ENCODE peak calls at places on chromosomes 16 and 17, in five cellular contexts. One of them, this sample, is unnamed.

GRCh38 chr16:57815987-57816745 is 13.9 kb upstream of the KIFC3 start:
- DNase-seq in thoracic aorta: peak
- DNase-seq in epithelial cell of proximal tubule: peak
- DNase-seq in tibial nerve: peak
- DNase-seq in upper lobe of right lung: peak
- DNase-seq in this sample: no peak

GRCh38 chr16:11136600-11136999 is 119.4 kb downstream of the SOCS1 start:
- DNase-seq in thoracic aorta: no peak
- DNase-seq in tibial nerve: no peak
- DNase-seq in upper lobe of right lung: no peak
- DNase-seq in epithelial cell of proximal tubule: no peak
- DNase-seq in this sample: no peak

GRCh38 chr17:54860617-54861468 is 39.8 kb upstream of the TOM1L1 start:
- DNase-seq in epithelial cell of proximal tubule: no peak
- DNase-seq in thoracic aorta: no peak
- DNase-seq in tibial nerve: no peak
- DNase-seq in upper lobe of right lung: no peak
- DNase-seq in this sample: no peak

GRCh38 chr17:31907342-31907975 is 6.0 kb upstream of the UTP6 start:
- DNase-seq in thoracic aorta: no peak
- DNase-seq in upper lobe of right lung: peak
- DNase-seq in epithelial cell of proximal tubule: no peak
- DNase-seq in tibial nerve: no peak
- DNase-seq in this sample: no peak

GRCh38 chr17:47785538-47786123 is 36.0 kb downstream of the OSBPL7 start:
- DNase-seq in upper lobe of right lung: no peak
- DNase-seq in tibial nerve: no peak
- DNase-seq in thoracic aorta: no peak
- DNase-seq in epithelial cell of proximal tubule: no peak
- DNase-seq in this sample: no peak

GRCh38 chr16:73015612-73016487 is 32.1 kb downstream of the ZFHX3 start:
- DNase-seq in tibial nerve: no peak
- DNase-seq in upper lobe of right lung: peak
- DNase-seq in epithelial cell of proximal tubule: peak
- DNase-seq in thoracic aorta: no peak
- DNase-seq in this sample: no peak

GRCh38 chr17:64653985-64654355 is 8.1 kb downstream of the SMURF2 start:
- DNase-seq in upper lobe of right lung: no peak
- DNase-seq in epithelial cell of proximal tubule: no peak
- DNase-seq in tibial nerve: no peak
- DNase-seq in thoracic aorta: no peak
- DNase-seq in this sample: no peak

GRCh38 chr16:13343981-13344380 is 442.6 kb downstream of the SHISA9 start:
- DNase-seq in upper lobe of right lung: no peak
- DNase-seq in thoracic aorta: no peak
- DNase-seq in tibial nerve: no peak
- DNase-seq in epithelial cell of proximal tubule: peak
- DNase-seq in this sample: no peak

GRCh38 chr17:2368383-2368782 is 31.1 kb downstream of the SGSM2 start:
- DNase-seq in epithelial cell of proximal tubule: no peak
- DNase-seq in upper lobe of right lung: no peak
- DNase-seq in thoracic aorta: no peak
- DNase-seq in tibial nerve: no peak
- DNase-seq in this sample: no peak

GRCh38 chr16:85611205-85611454 is 2.0 kb upstream of the GSE1 start:
- DNase-seq in thoracic aorta: no peak
- DNase-seq in upper lobe of right lung: no peak
- DNase-seq in epithelial cell of proximal tubule: no peak
- DNase-seq in tibial nerve: no peak
- DNase-seq in this sample: no peak

GRCh38 chr16:73610605-73611177 is 562.8 kb upstream of the ZFHX3 start:
- DNase-seq in thoracic aorta: no peak
- DNase-seq in upper lobe of right lung: no peak
- DNase-seq in tibial nerve: no peak
- DNase-seq in epithelial cell of proximal tubule: no peak
- DNase-seq in this sample: no peak

GRCh38 chr17:10265100-10265810 is 66.8 kb upstream of the GAS7 start:
- DNase-seq in epithelial cell of proximal tubule: no peak
- DNase-seq in tibial nerve: no peak
- DNase-seq in upper lobe of right lung: no peak
- DNase-seq in thoracic aorta: no peak
- DNase-seq in this sample: no peak

GRCh38 chr17:29376667-29377268 is 13.4 kb upstream of the TAOK1 start:
- DNase-seq in thoracic aorta: no peak
- DNase-seq in tibial nerve: no peak
- DNase-seq in upper lobe of right lung: no peak
- DNase-seq in epithelial cell of proximal tubule: no peak
- DNase-seq in this sample: no peak

GRCh38 chr17:48576479-48577309 is 1.5 kb downstream of the HOXB4 start:
- DNase-seq in upper lobe of right lung: no peak
- DNase-seq in epithelial cell of proximal tubule: no peak
- DNase-seq in tibial nerve: no peak
- DNase-seq in thoracic aorta: no peak
- DNase-seq in this sample: no peak

GRCh38 chr17:40071720-40072480 is 9.1 kb downstream of the THRA start:
- DNase-seq in tibial nerve: peak
- DNase-seq in epithelial cell of proximal tubule: no peak
- DNase-seq in upper lobe of right lung: peak
- DNase-seq in thoracic aorta: peak
- DNase-seq in this sample: no peak

GRCh38 chr17:79986441-79987186 is 49.1 kb downstream of the TBC1D16 start:
- DNase-seq in tibial nerve: no peak
- DNase-seq in epithelial cell of proximal tubule: no peak
- DNase-seq in upper lobe of right lung: no peak
- DNase-seq in thoracic aorta: no peak
- DNase-seq in this sample: no peak

DNA sequence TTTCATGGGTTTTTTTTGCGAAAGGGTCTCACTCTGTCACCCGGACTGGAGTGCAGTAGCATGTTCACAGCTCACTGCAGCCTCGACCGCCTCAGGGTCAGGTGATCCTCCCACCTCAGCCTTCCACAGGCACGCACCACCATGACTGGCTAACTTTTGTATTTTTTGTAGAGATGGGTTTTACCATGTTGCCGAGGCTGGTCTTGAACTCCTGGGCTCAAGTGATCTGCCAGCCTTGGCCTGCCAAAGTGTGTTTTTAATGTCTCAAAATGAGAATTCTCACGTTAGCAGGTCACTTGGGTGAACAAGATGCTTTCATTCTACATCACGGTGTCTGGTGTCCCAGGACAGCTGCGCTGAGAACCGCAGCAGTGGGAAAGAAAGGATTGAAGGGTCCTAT is 3.2 kb downstream of the FBXO31 start:
- DNase-seq in tibial nerve: no peak
- DNase-seq in thoracic aorta: no peak
- DNase-seq in upper lobe of right lung: no peak
- DNase-seq in epithelial cell of proximal tubule: no peak
- DNase-seq in this sample: no peak
- H3K4me3 ChIP-seq in tibial nerve: no peak
- H3K4me3 ChIP-seq in thoracic aorta: peak
- H3K4me3 ChIP-seq in upper lobe of right lung: no peak
- H3K4me3 ChIP-seq in epithelial cell of proximal tubule: no peak
- H3K4me3 ChIP-seq in this sample: no peak

GRCh38 chr17:41547378-41547841 is 19.3 kb upstream of the KRT19 start:
- DNase-seq in tibial nerve: no peak
- DNase-seq in thoracic aorta: no peak
- DNase-seq in upper lobe of right lung: no peak
- DNase-seq in epithelial cell of proximal tubule: no peak
- DNase-seq in this sample: no peak
- H3K4me3 ChIP-seq in tibial nerve: no peak
- H3K4me3 ChIP-seq in thoracic aorta: no peak
- H3K4me3 ChIP-seq in upper lobe of right lung: no peak
- H3K4me3 ChIP-seq in epithelial cell of proximal tubule: no peak
- H3K4me3 ChIP-seq in this sample: no peak

DNA sequence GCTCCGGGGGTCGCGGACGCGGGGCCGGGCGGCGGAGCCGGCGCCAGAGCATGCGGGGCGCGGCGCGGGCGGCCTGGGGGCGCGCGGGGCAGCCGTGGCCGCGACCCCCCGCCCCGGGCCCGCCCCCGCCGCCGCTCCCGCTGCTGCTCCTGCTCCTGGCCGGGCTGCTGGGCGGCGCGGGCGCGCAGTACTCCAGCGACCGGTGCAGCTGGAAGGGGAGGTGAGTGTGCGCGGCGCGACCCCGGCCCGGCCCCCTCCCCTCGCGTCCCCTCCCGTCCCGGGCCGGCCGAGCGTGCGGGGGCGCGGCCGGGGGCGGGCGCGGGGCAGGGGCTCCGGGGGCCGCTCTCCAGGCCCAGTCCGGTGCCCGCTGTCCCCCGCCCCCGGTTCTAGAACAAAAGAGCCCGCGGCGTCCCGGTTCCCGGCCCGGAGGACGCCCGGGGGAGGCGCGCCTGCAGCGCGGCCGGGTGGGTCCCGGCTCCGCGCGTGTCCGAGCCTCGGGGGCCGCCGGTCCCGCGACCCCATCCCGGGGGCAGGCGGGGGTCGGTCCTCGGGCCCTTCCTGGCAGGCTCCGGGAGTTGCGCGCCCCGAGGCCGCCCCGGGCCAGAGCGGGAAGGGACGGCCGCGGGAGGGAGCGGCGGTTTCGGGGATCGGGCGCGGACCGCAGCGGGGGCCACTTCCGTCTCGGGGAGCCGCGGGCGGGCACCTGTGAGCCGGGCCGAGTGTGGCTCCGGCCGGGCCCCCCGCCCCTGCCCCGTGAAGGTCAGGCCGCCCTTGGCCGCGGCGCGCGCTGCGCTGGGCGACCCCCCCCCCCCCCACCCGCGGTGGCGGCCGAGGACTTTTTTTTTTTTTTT is 582 bp downstream of the METRNL start:
- DNase-seq in tibial nerve: no peak
- DNase-seq in epithelial cell of proximal tubule: no peak
- DNase-seq in thoracic aorta: no peak
- DNase-seq in upper lobe of right lung: no peak
- DNase-seq in this sample: no peak
- H3K4me3 ChIP-seq in tibial nerve: peak
- H3K4me3 ChIP-seq in epithelial cell of proximal tubule: peak
- H3K4me3 ChIP-seq in thoracic aorta: peak
- H3K4me3 ChIP-seq in upper lobe of right lung: peak
- H3K4me3 ChIP-seq in this sample: peak

GRCh38 chr17:56947741-56948140 is 13.1 kb downstream of the COIL start:
- DNase-seq in epithelial cell of proximal tubule: no peak
- DNase-seq in tibial nerve: no peak
- DNase-seq in upper lobe of right lung: no peak
- DNase-seq in thoracic aorta: no peak
- DNase-seq in this sample: no peak

GRCh38 chr17:56943505-56944125 is 17.2 kb downstream of the COIL start:
- DNase-seq in upper lobe of right lung: no peak
- DNase-seq in thoracic aorta: no peak
- DNase-seq in tibial nerve: no peak
- DNase-seq in epithelial cell of proximal tubule: no peak
- DNase-seq in this sample: no peak

GRCh38 chr17:56945938-56946337 is 14.9 kb downstream of the COIL start:
- DNase-seq in thoracic aorta: no peak
- DNase-seq in upper lobe of right lung: no peak
- DNase-seq in epithelial cell of proximal tubule: no peak
- DNase-seq in tibial nerve: no peak
- DNase-seq in this sample: no peak

GRCh38 chr17:56948491-56948890 is 12.4 kb downstream of the COIL start:
- DNase-seq in tibial nerve: no peak
- DNase-seq in thoracic aorta: no peak
- DNase-seq in upper lobe of right lung: no peak
- DNase-seq in epithelial cell of proximal tubule: no peak
- DNase-seq in this sample: no peak

DNA sequence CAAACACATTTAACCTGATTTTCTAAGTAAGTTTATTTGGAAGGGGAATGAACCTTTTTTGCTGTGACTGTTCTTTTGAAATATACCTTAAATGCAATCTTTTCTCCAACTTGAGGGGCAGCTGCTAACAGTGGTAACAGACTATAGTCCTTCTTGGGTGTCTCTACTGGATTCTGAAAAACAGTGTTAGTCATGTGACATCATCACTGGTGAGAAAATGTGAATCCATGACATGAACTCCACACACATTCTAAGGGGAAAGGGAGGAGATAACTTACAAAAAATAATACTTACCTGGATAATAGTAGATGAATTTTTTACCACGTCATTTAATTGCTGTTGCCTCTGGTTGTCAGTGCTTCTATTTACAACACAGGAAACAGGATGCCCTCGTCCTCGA is 11.3 kb downstream of the COIL start:
- DNase-seq in epithelial cell of proximal tubule: no peak
- DNase-seq in upper lobe of right lung: no peak
- DNase-seq in tibial nerve: no peak
- DNase-seq in thoracic aorta: no peak
- DNase-seq in this sample: no peak
- H3K4me3 ChIP-seq in epithelial cell of proximal tubule: no peak
- H3K4me3 ChIP-seq in upper lobe of right lung: no peak
- H3K4me3 ChIP-seq in tibial nerve: no peak
- H3K4me3 ChIP-seq in thoracic aorta: no peak
- H3K4me3 ChIP-seq in this sample: no peak

GRCh38 chr17:43846963-43847369 is at the start of gene CD300LG:
- DNase-seq in thoracic aorta: no peak
- DNase-seq in epithelial cell of proximal tubule: no peak
- DNase-seq in upper lobe of right lung: peak
- DNase-seq in tibial nerve: no peak
- DNase-seq in this sample: no peak
- H3K4me3 ChIP-seq in thoracic aorta: no peak
- H3K4me3 ChIP-seq in epithelial cell of proximal tubule: no peak
- H3K4me3 ChIP-seq in upper lobe of right lung: no peak
- H3K4me3 ChIP-seq in tibial nerve: no peak
- H3K4me3 ChIP-seq in this sample: no peak

GRCh38 chr17:77490361-77491183 is 349.8 kb downstream of the SEC14L1 start:
- DNase-seq in thoracic aorta: no peak
- DNase-seq in epithelial cell of proximal tubule: no peak
- DNase-seq in tibial nerve: peak
- DNase-seq in upper lobe of right lung: peak
- DNase-seq in this sample: no peak
- H3K4me3 ChIP-seq in thoracic aorta: no peak
- H3K4me3 ChIP-seq in epithelial cell of proximal tubule: no peak
- H3K4me3 ChIP-seq in tibial nerve: no peak
- H3K4me3 ChIP-seq in upper lobe of right lung: no peak
- H3K4me3 ChIP-seq in this sample: no peak

GRCh38 chr16:4270595-4270994 is 2.2 kb downstream of the TFAP4 start:
- DNase-seq in epithelial cell of proximal tubule: no peak
- DNase-seq in thoracic aorta: no peak
- DNase-seq in tibial nerve: no peak
- DNase-seq in upper lobe of right lung: no peak
- DNase-seq in this sample: no peak
- H3K4me3 ChIP-seq in epithelial cell of proximal tubule: peak
- H3K4me3 ChIP-seq in thoracic aorta: peak
- H3K4me3 ChIP-seq in tibial nerve: no peak
- H3K4me3 ChIP-seq in upper lobe of right lung: peak
- H3K4me3 ChIP-seq in this sample: peak

GRCh38 chr17:81935709-81936084 is 1.4 kb downstream of the PYCR1 start:
- DNase-seq in thoracic aorta: no peak
- DNase-seq in upper lobe of right lung: no peak
- DNase-seq in epithelial cell of proximal tubule: no peak
- DNase-seq in tibial nerve: no peak
- DNase-seq in this sample: no peak
- H3K4me3 ChIP-seq in thoracic aorta: no peak
- H3K4me3 ChIP-seq in upper lobe of right lung: no peak
- H3K4me3 ChIP-seq in epithelial cell of proximal tubule: no peak
- H3K4me3 ChIP-seq in tibial nerve: no peak
- H3K4me3 ChIP-seq in this sample: peak

This sample was measured in Panc1.